ENCODE peak calls at places on chromosomes 13 and 19, in nine cellular contexts. P is mesendoderm; X is stimulated activated CD4-positive, alpha-beta T cell treated with anti-CD3 and anti-CD28 coated beads, TNF-alpha, amount 100 ng/mL, for 4 hours; Y is endothelial cell of umbilical vein; U is cerebellar nuclear complex; G is activated naive CD8-positive, alpha-beta T cell treated with anti-CD3 and anti-CD28 coated beads for 36 hours; C is adrenal gland; W is EL; M is EH. J is an unnamed sample.

GRCh38 chr13:28753208-28753892 is 34.6 kb upstream of the SLC46A3 start:
- DNase-seq in P (peak; percentile 97), X (no peak), Y (peak; percentile 81), U (no peak), G (no peak), C (peak; percentile 62), W (peak; percentile 96), M (peak; percentile 97), J (peak; percentile 80)

GRCh38 chr19:38266981-38267597 is 2.7 kb downstream of the SPINT2 start:
- DNase-seq in P (peak; percentile 62), X (no peak), Y (peak; percentile 55), U (no peak), G (no peak), C (no peak), W (peak; percentile 59), M (peak; percentile 66), J (peak; percentile 60)

GRCh38 chr19:54430306-54431254 is 15.3 kb downstream of the TTYH1 start:
- DNase-seq in P (peak; percentile 91), X (peak; percentile 20), Y (peak; percentile 49), U (no peak), G (peak; percentile 51), C (peak; percentile 45), W (peak; percentile 25), M (peak; percentile 46), J (no peak)

GRCh38 chr19:30341646-30342201 is 30.5 kb upstream of the ZNF536 start:
- DNase-seq in P (no peak), X (no peak), Y (no peak), U (no peak), G (no peak), C (no peak), W (no peak), M (no peak), J (no peak)

GRCh38 chr19:1671716-1672037 is 19.3 kb upstream of the TCF3 start:
- DNase-seq in P (no peak), X (no peak), Y (no peak), U (no peak), G (no peak), C (no peak), W (no peak), M (no peak), J (no peak)

GRCh38 chr13:98155475-98156111 is 12.7 kb downstream of the FARP1 start:
- DNase-seq in P (no peak), X (no peak), Y (peak; percentile 70), U (no peak), G (no peak), C (peak; percentile 60), W (peak; percentile 82), M (peak; percentile 82), J (no peak)

GRCh38 chr19:11887247-11887617 is 350 bp upstream of the ZNF69 start:
- DNase-seq in P (peak; percentile 56), X (no peak), Y (no peak), U (no peak), G (no peak), C (no peak), W (no peak), M (no peak), J (no peak)

GRCh38 chr13:95388420-95389079 is 87.3 kb upstream of the ABCC4 start:
- DNase-seq in P (no peak), X (no peak), Y (no peak), U (no peak), G (no peak), C (no peak), W (no peak), M (no peak), J (no peak)

GRCh38 chr19:40576585-40577451 is at the start of gene SHKBP1:
- DNase-seq in P (peak; percentile 97), X (peak; percentile 88), Y (peak; percentile 96), U (peak; percentile 74), G (peak; percentile 94), C (peak; percentile 97), W (peak; percentile 95), M (peak; percentile 93), J (peak; percentile 100)

GRCh38 chr19:12364391-12365093 is 941 bp downstream of the ZNF442 start:
- DNase-seq in P (peak; percentile 17), X (no peak), Y (peak; percentile 3), U (no peak), G (peak; percentile 4), C (peak; percentile 41), W (peak; percentile 31), M (peak; percentile 34), J (peak; percentile 35)

GRCh38 chr13:54004026-54004699 is 975.5 kb downstream of the OLFM4 start:
- DNase-seq in P (no peak), X (no peak), Y (no peak), U (no peak), G (no peak), C (no peak), W (no peak), M (no peak), J (no peak)

GRCh38 chr13:87384099-87384498 is 287.1 kb upstream of the SLITRK5 start:
- DNase-seq in P (no peak), X (no peak), Y (no peak), U (no peak), G (no peak), C (no peak), W (no peak), M (no peak), J (no peak)

GRCh38 chr13:38763446-38764381 is 76.8 kb downstream of the FREM2 start:
- DNase-seq in P (peak; percentile 77), X (no peak), Y (peak; percentile 22), U (no peak), G (no peak), C (peak; percentile 30), W (peak; percentile 9), M (peak; percentile 22), J (peak; percentile 14)

GRCh38 chr19:55672418-55672817 is 2.6 kb upstream of the EPN1 start:
- DNase-seq in P (no peak), X (no peak), Y (no peak), U (no peak), G (no peak), C (no peak), W (peak; percentile 74), M (peak; percentile 66), J (peak; percentile 93)

GRCh38 chr19:46746281-46746965 is at the start of gene STRN4:
- DNase-seq in P (peak; percentile 40), X (peak; percentile 23), Y (no peak), U (no peak), G (peak; percentile 67), C (no peak), W (peak; percentile 53), M (peak; percentile 59), J (peak; percentile 97)

GRCh38 chr13:27978301-27978968 is 9.3 kb upstream of the CDX2 start:
- DNase-seq in P (peak; percentile 86), X (no peak), Y (no peak), U (no peak), G (no peak), C (no peak), W (no peak), M (no peak), J (no peak)

GRCh38 chr13:48976677-48977625 is 1.2 kb downstream of the FNDC3A start:
- DNase-seq in P (no peak), X (no peak), Y (peak; percentile 70), U (peak; percentile 24), G (no peak), C (no peak), W (peak; percentile 19), M (peak; percentile 22), J (no peak)

GRCh38 chr13:34913040-34913439 is 29.0 kb upstream of the NBEA start:
- DNase-seq in P (peak; percentile 84), X (no peak), Y (peak; percentile 7), U (no peak), G (no peak), C (no peak), W (peak; percentile 16), M (peak; percentile 18), J (no peak)

GRCh38 chr13:37295046-37295445 is 189.6 kb upstream of the CSNK1A1L start:
- DNase-seq in P (no peak), X (no peak), Y (no peak), U (no peak), G (no peak), C (no peak), W (no peak), M (no peak), J (no peak)

GRCh38 chr13:29581666-29582065 is 13.8 kb downstream of the SLC7A1 start:
- DNase-seq in P (peak; percentile 75), X (no peak), Y (no peak), U (no peak), G (no peak), C (no peak), W (no peak), M (no peak), J (no peak)

GRCh38 chr19:13089139-13089856 is 13.4 kb downstream of the LYL1 start:
- DNase-seq in P (peak; percentile 81), X (no peak), Y (no peak), U (no peak), G (peak; percentile 40), C (no peak), W (no peak), M (no peak), J (peak; percentile 62)